ENCODE peak calls at places on chromosomes 5 and 9, in six cellular contexts. Y, L, T, C, S and F are unnamed samples.

GRCh38 chr9:36772449-36773370 is 200.0 kb downstream of the MELK start:
- DNase-seq in Y (no peak), S (no peak), C (no peak), T (no peak), L (no peak), F (no peak)

GRCh38 chr5:142636698-142637324 is 49.1 kb downstream of the FGF1 start:
- DNase-seq in Y (no peak), C (no peak), S (no peak), L (no peak), T (no peak), F (no peak)

GRCh38 chr5:15807861-15808260 is 307.9 kb downstream of the FBXL7 start:
- DNase-seq in S (peak), L (no peak), T (no peak), C (no peak), Y (no peak), F (no peak)

GRCh38 chr5:124746252-124746915 is at the start of gene ZNF608:
- DNase-seq in T (no peak), C (no peak), L (peak), Y (peak), S (no peak), F (peak)

GRCh38 chr5:88251048-88251711 is 17.5 kb downstream of the TMEM161B start:
- DNase-seq in S (no peak), Y (no peak), L (no peak), T (no peak), C (peak), F (no peak)

GRCh38 chr9:121929893-121930875 is 162.9 kb downstream of the TTLL11 start:
- DNase-seq in Y (peak), C (peak), S (peak), T (peak), L (peak), F (peak)

GRCh38 chr9:119278138-119278537 is 91.1 kb downstream of the BRINP1 start:
- DNase-seq in Y (no peak), T (no peak), C (no peak), L (no peak), S (peak), F (no peak)

GRCh38 chr5:66417681-66418248 is 178.4 kb upstream of the MAST4 start:
- DNase-seq in S (peak), C (no peak), Y (no peak), L (no peak), T (no peak), F (no peak)

GRCh38 chr5:149320791-149321330 is 24.4 kb upstream of the GRPEL2 start:
- DNase-seq in Y (peak), T (no peak), L (no peak), S (peak), C (peak), F (peak)

GRCh38 chr5:163631846-163632245 is 126.4 kb downstream of the MAT2B start:
- DNase-seq in L (no peak), T (no peak), C (no peak), S (no peak), Y (no peak), F (no peak)

GRCh38 chr5:176587398-176587797 is 22.6 kb downstream of the GPRIN1 start:
- DNase-seq in L (no peak), T (no peak), Y (no peak), C (no peak), S (no peak), F (no peak)

GRCh38 chr5:59188415-59189225 is 605.7 kb downstream of the RAB3C start:
- DNase-seq in T (no peak), C (peak), Y (peak), L (no peak), S (peak), F (peak)

GRCh38 chr5:5629579-5629978 is 207.1 kb downstream of the ICE1 start:
- DNase-seq in Y (no peak), T (no peak), L (no peak), C (no peak), S (no peak), F (no peak)

GRCh38 chr9:86072393-86073016 is 26.9 kb downstream of the GOLM1 start:
- DNase-seq in T (no peak), Y (no peak), S (no peak), C (no peak), L (no peak), F (no peak)

GRCh38 chr5:119529811-119530210 is 77.5 kb downstream of the HSD17B4 start:
- DNase-seq in C (no peak), Y (no peak), S (no peak), T (no peak), L (no peak), F (no peak)

GRCh38 chr5:62138607-62139006 is 167.4 kb upstream of the KIF2A start:
- DNase-seq in T (no peak), C (no peak), Y (no peak), S (peak), L (peak), F (no peak)

GRCh38 chr5:72400950-72401349 is 80.8 kb downstream of the PTCD2 start:
- DNase-seq in Y (no peak), T (no peak), L (no peak), C (no peak), S (no peak), F (no peak)

DNA sequence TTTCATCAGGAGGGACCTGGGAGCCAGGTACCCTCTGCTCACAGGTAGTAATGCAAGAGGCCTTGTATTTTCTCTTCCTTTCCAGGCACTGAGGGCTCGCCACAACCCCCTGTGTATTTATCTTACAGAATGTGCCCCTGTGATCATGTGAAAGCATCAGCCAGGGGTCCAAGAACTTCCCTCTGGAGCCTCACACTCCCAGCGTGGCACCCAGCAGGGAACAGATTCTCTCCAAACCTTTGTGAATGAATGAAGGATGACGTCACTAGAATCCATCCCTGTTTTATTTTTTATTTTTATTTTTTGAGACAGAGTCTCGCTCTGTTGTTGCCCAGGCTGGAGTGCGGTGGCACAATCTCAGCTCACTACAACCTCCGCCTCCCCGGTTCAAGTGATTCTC is 107.3 kb upstream of the IER5L start:
- DNase-seq in Y (no peak), T (no peak), L (no peak), C (no peak), S (no peak), F (no peak)
- TF ChIP-seq CHD2 in Y (no peak), T (no peak), L (no peak), C (no peak), S (no peak), F (no peak)

GRCh38 chr5:133512896-133513295 is 99.4 kb downstream of the FSTL4 start:
- DNase-seq in S (no peak), C (no peak), L (no peak), T (no peak), Y (no peak), F (no peak)
- TF ChIP-seq CHD2 in S (no peak), C (no peak), L (no peak), T (no peak), Y (no peak), F (no peak)

GRCh38 chr5:32275421-32275765 is 37.3 kb downstream of the MTMR12 start:
- DNase-seq in Y (no peak), C (no peak), T (no peak), S (no peak), L (no peak), F (peak)

GRCh38 chr5:32270178-32270577 is 42.6 kb downstream of the MTMR12 start:
- DNase-seq in T (no peak), S (no peak), C (no peak), Y (no peak), L (no peak), F (peak)

GRCh38 chr5:32274548-32275420 is 38.0 kb downstream of the MTMR12 start:
- DNase-seq in S (no peak), T (no peak), Y (no peak), C (no peak), L (no peak), F (no peak)

GRCh38 chr5:32270946-32271345 is 41.8 kb downstream of the MTMR12 start:
- DNase-seq in S (no peak), C (no peak), T (no peak), L (no peak), Y (no peak), F (no peak)

GRCh38 chr5:32272746-32273145 is 40.0 kb downstream of the MTMR12 start:
- DNase-seq in S (no peak), L (no peak), T (no peak), Y (no peak), C (no peak), F (peak)
- TF ChIP-seq CHD2 in S (no peak), L (no peak), T (no peak), Y (no peak), C (no peak), F (no peak)

GRCh38 chr9:134959126-134959970 is 41.6 kb upstream of the FCN1 start:
- DNase-seq in S (no peak), Y (no peak), L (no peak), C (no peak), T (no peak), F (no peak)
- TF ChIP-seq CHD2 in S (no peak), Y (no peak), L (no peak), C (no peak), T (no peak), F (no peak)

GRCh38 chr9:33147770-33148169 is 19.4 kb downstream of the B4GALT1 start:
- DNase-seq in Y (no peak), S (no peak), T (no peak), C (no peak), L (no peak), F (no peak)
- TF ChIP-seq CHD2 in Y (no peak), S (no peak), T (no peak), C (no peak), L (no peak), F (no peak)

GRCh38 chr9:19484699-19485098 is 75.9 kb downstream of the ACER2 start:
- DNase-seq in T (no peak), Y (no peak), C (no peak), L (no peak), S (no peak), F (no peak)

GRCh38 chr9:19481971-19482404 is 73.2 kb downstream of the ACER2 start:
- DNase-seq in T (no peak), S (no peak), Y (no peak), C (no peak), L (no peak), F (no peak)

GRCh38 chr9:19480345-19480744 is 71.5 kb downstream of the ACER2 start:
- DNase-seq in T (no peak), S (no peak), C (no peak), Y (no peak), L (no peak), F (no peak)

GRCh38 chr9:19481471-19481870 is 72.7 kb downstream of the ACER2 start:
- DNase-seq in Y (no peak), C (no peak), S (no peak), T (no peak), L (no peak), F (no peak)

DNA sequence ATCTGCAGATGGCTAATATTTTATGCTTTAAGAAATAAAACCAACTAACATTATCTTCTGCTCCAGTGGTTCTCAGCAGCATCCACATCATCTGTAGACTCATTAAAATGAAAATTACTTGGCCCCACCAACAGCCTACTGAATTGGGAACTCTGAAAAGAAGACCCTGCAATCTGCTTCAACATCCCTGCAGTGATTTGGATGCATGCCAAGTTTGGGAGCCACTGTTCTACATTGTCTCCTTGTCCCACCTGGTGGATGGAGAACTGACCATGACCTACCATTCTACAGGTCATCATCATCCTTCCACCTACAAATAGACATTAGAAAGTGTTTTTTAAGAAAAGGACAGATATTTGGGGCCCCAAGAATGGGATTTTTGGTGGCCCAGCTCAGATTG is 71.1 kb downstream of the ACER2 start:
- DNase-seq in Y (no peak), T (no peak), L (no peak), S (no peak), C (no peak), F (no peak)
- TF ChIP-seq CHD2 in Y (no peak), T (no peak), L (no peak), S (no peak), C (no peak), F (no peak)

GRCh38 chr5:116271432-116271831 is 186.6 kb downstream of the COMMD10 start:
- DNase-seq in L (no peak), Y (no peak), S (no peak), C (no peak), T (no peak), F (no peak)
- TF ChIP-seq CHD2 in L (no peak), Y (no peak), S (no peak), C (no peak), T (no peak), F (no peak)

DNA sequence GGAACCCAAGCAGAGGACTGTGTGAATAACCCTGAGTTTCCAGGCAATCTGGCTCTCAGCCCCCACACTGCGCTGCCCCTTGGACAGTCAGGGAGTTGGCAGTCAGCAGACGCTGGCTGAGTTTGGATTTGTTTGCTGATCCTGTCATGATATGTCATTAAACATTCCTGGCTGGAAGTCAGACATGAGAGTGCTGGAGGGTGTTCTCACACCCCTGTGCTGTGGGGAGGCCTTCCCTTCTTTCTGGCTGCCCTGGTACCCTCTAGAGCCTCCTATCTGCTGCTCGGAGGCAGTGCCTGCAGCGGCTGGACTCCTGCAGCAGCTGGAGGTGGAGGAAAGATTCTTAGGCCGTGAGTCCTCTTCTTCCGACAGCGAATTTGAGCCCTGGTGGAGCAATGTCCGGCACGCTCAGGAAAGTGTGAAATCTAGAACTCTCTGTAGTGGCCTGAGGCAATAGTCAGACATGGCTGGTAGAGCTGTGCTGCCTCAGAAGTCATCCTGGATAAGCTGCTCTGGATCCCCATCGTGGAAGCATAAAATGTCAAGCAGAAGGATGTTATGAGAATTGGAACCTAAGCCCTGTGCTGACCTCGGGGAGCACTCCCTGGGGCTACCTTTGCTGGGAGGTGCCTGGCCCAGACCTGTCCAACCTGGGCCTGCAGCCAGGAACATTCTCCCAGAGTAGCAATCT is 72.0 kb downstream of the PDE8B start:
- DNase-seq in T (no peak), S (peak), Y (peak), C (no peak), L (no peak), F (no peak)
- TF ChIP-seq CHD2 in T (no peak), S (no peak), Y (no peak), C (no peak), L (no peak), F (no peak)

GRCh38 chr5:43190755-43191603 is 1.0 kb upstream of the NIM1K start:
- DNase-seq in C (no peak), L (no peak), Y (no peak), T (no peak), S (no peak), F (no peak)
- TF ChIP-seq CHD2 in C (no peak), L (no peak), Y (no peak), T (no peak), S (no peak), F (no peak)